ENCODE peak calls at places on chromosomes 5 and 9, in seven cellular contexts. O, F, D, J, M, X and N are unnamed samples.

GRCh38 chr5:88727705-88728313 is 155.2 kb downstream of the MEF2C start:
- DNase-seq in X (no peak), D (peak; percentile 38), F (no peak), J (peak; percentile 19), M (peak; percentile 12), O (no peak), N (peak; percentile 71)

GRCh38 chr9:127250896-127251391 is 13.6 kb upstream of the GARNL3 start:
- DNase-seq in F (no peak), M (no peak), D (no peak), J (no peak), O (no peak), X (no peak), N (no peak)

GRCh38 chr9:133117271-133118178 is 3.5 kb downstream of the RALGDS start:
- DNase-seq in X (no peak), F (no peak), M (no peak), D (peak; percentile 47), J (no peak), O (no peak), N (peak; percentile 22)

GRCh38 chr5:142883025-142883424 is 112.8 kb downstream of the ARHGAP26 start:
- DNase-seq in J (no peak), O (no peak), X (no peak), D (peak; percentile 85), F (no peak), M (no peak), N (no peak)

GRCh38 chr5:154757647-154758406 is 2.6 kb downstream of the LARP1 start:
- DNase-seq in O (no peak), X (no peak), D (peak; percentile 6), J (peak; percentile 34), M (no peak), F (no peak), N (peak; percentile 91)

GRCh38 chr9:103627731-103628130 is 466.4 kb upstream of the SMC2 start:
- DNase-seq in M (no peak), F (no peak), X (no peak), O (no peak), D (no peak), J (no peak), N (no peak)

GRCh38 chr9:4815381-4815956 is 22.7 kb downstream of the RCL1 start:
- DNase-seq in D (no peak), X (no peak), M (no peak), J (no peak), O (no peak), F (no peak), N (no peak)

GRCh38 chr9:123168526-123168925 is 99.9 kb downstream of the STRBP start:
- DNase-seq in X (no peak), F (no peak), J (peak; percentile 89), M (no peak), D (no peak), O (no peak), N (peak; percentile 67)

GRCh38 chr5:169801324-169801777 is 164.3 kb downstream of the DOCK2 start:
- DNase-seq in J (no peak), M (no peak), F (no peak), X (no peak), D (peak; percentile 62), O (no peak), N (peak; percentile 50)

GRCh38 chr5:39517800-39518199 is 93.0 kb upstream of the DAB2 start:
- DNase-seq in X (no peak), D (peak; percentile 96), O (no peak), F (no peak), M (no peak), J (no peak), N (no peak)

GRCh38 chr9:100700689-100701318 is 122.9 kb downstream of the CAVIN4 start:
- DNase-seq in J (peak; percentile 46), O (no peak), D (peak; percentile 13), M (no peak), X (no peak), F (peak; percentile 34), N (peak; percentile 66)

GRCh38 chr9:89701221-89701798 is 96.5 kb downstream of the GADD45G start:
- DNase-seq in J (no peak), D (no peak), F (no peak), X (peak; percentile 36), O (no peak), M (peak; percentile 47), N (no peak)

GRCh38 chr9:106885451-106885850 is 22.5 kb downstream of the ZNF462 start:
- DNase-seq in O (no peak), J (no peak), F (no peak), M (no peak), X (no peak), D (peak; percentile 86), N (no peak)

GRCh38 chr5:54820346-54820745 is 165.0 kb downstream of the ESM1 start:
- DNase-seq in J (no peak), F (no peak), D (peak; percentile 89), M (no peak), O (no peak), X (no peak), N (no peak)

GRCh38 chr5:172450861-172451695 is 3.2 kb downstream of the SH3PXD2B start:
- DNase-seq in O (no peak), D (peak; percentile 55), J (peak; percentile 58), X (no peak), F (peak; percentile 51), M (peak; percentile 28), N (peak; percentile 49)

GRCh38 chr5:83370957-83371356 is 100.6 kb upstream of the VCAN start:
- DNase-seq in O (no peak), F (no peak), J (no peak), X (no peak), M (no peak), D (no peak), N (no peak)